ENCODE peak calls at places on chromosomes 2 and 18, in ten cellular contexts. G is pancreas; C is aorta; Y is midbrain; M is activated T-cell treated with anti-CD3 and anti-CD28 coated beads, Interleukin-2, amount 50 U/mL, for 1 hour; F is stimulated activated CD4-positive, alpha-beta T cell treated with anti-CD3 and anti-CD28 coated beads, Interleukin-1b, Interleukin-23, amount 100 ng/mL, for 4 hours; Q is AML-193; W is PC-3; K is progenitor cell of endocrine pancreas; E is H54. D is an unnamed sample.
A peak's percentile ranks its signal among the peaks of the same experiment; 100 is the strongest.

GRCh38 chr2:23384551-23385349 is at the start of gene KLHL29:
- DNase-seq in K (peak; percentile 23), Y (peak; percentile 70), F (peak; percentile 62), C (peak; percentile 90), E (peak; percentile 92), M (peak; percentile 78), Q (no peak), W (peak; percentile 74), G (peak; percentile 84), D (peak; percentile 65)

GRCh38 chr18:5962362-5962761 is 67.0 kb upstream of the TMEM200C start:
- DNase-seq in W (no peak), C (no peak), Y (no peak), F (no peak), E (no peak), M (no peak), Q (no peak), K (no peak), G (no peak), D (no peak)

GRCh38 chr2:18749912-18750526 is 160.7 kb upstream of the NT5C1B start:
- DNase-seq in F (peak; percentile 8), Q (peak; percentile 34), M (no peak), G (no peak), W (peak; percentile 74), E (peak; percentile 4), C (peak; percentile 56), Y (peak; percentile 63), K (peak; percentile 37), D (peak; percentile 35)

GRCh38 chr2:210531050-210531449 is 25.3 kb upstream of the CPS1 start:
- DNase-seq in C (no peak), Q (no peak), M (no peak), G (no peak), W (no peak), K (no peak), E (no peak), Y (no peak), F (no peak), D (no peak)

GRCh38 chr2:32039447-32040219 is at the start of gene DPY30:
- DNase-seq in W (peak; percentile 93), K (peak; percentile 89), F (peak; percentile 82), C (peak; percentile 96), M (peak; percentile 90), Q (peak; percentile 90), E (peak; percentile 90), Y (peak; percentile 93), G (peak; percentile 93), D (peak; percentile 89)

GRCh38 chr2:109558076-109558882 is 55.5 kb downstream of the SEPTIN10 start:
- DNase-seq in C (no peak), E (peak; percentile 42), Q (peak; percentile 68), F (no peak), Y (no peak), G (no peak), W (peak; percentile 97), K (no peak), M (no peak), D (peak; percentile 81)

GRCh38 chr2:74951211-74951754 is 7.2 kb upstream of the POLE4 start:
- DNase-seq in M (no peak), Y (no peak), Q (no peak), F (no peak), E (no peak), G (no peak), K (no peak), C (no peak), W (no peak), D (no peak)

GRCh38 chr2:81734981-81735380 is 1430.4 kb upstream of the LRRTM1 start:
- DNase-seq in G (no peak), W (peak; percentile 16), C (no peak), Q (no peak), K (no peak), M (no peak), Y (no peak), E (no peak), F (no peak), D (no peak)

GRCh38 chr2:169928463-169928864 is 101.2 kb downstream of the UBR3 start:
- DNase-seq in K (no peak), G (no peak), F (no peak), Y (peak; percentile 50), C (no peak), Q (peak; percentile 51), E (no peak), M (no peak), W (peak; percentile 72), D (peak; percentile 5)

GRCh38 chr2:118697771-118698170 is 149.7 kb downstream of the EN1 start:
- DNase-seq in G (no peak), C (no peak), W (peak; percentile 91), Y (no peak), K (no peak), Q (no peak), E (no peak), F (no peak), M (no peak), D (no peak)

GRCh38 chr2:140804682-140805235 is 1326.1 kb downstream of the LRP1B start:
- DNase-seq in M (no peak), E (no peak), K (no peak), Q (no peak), F (no peak), C (no peak), W (no peak), G (no peak), Y (no peak), D (no peak)

GRCh38 chr2:11665028-11665427 is 5.0 kb downstream of the NTSR2 start:
- DNase-seq in K (no peak), G (no peak), C (no peak), Q (no peak), Y (no peak), W (no peak), M (no peak), E (no peak), F (no peak), D (no peak)

D was measured in mammary epithelial cell.